ENCODE peak calls at places on chromosomes 1 and 21, in four cellular contexts. U is GM12878, J is H1, E is K562. O is an unnamed sample.

GRCh38 chr1:205191617-205192016 is 19.9 kb downstream of the DSTYK start:
- DNase-seq in U (no peak), J (no peak), E (no peak), O (no peak)

GRCh38 chr1:50531601-50532000 is 108.4 kb upstream of the DMRTA2 start:
- DNase-seq in U (no peak), J (no peak), E (no peak), O (no peak)

GRCh38 chr1:32273389-32274208 is 18.3 kb upstream of the HDAC1 start:
- DNase-seq in J (peak; percentile 77), E (peak; percentile 70), U (no peak), O (no peak)

GRCh38 chr1:6352138-6352563 is 41.4 kb downstream of the ACOT7 start:
- DNase-seq in J (peak; percentile 78), U (no peak), E (peak; percentile 35), O (no peak)

GRCh38 chr1:69639159-69639558 is 71.4 kb downstream of the LRRC7 start:
- DNase-seq in E (no peak), U (no peak), J (no peak), O (no peak)

GRCh38 chr21:28769683-28770082 is 223.0 kb downstream of the LTN1 start:
- DNase-seq in J (no peak), U (no peak), E (no peak), O (no peak)

GRCh38 chr1:153548722-153549695 is at the start of gene S100A3:
- DNase-seq in U (no peak), E (no peak), J (no peak), O (no peak)

GRCh38 chr1:10056599-10056987 is 23.8 kb downstream of the UBE4B start:
- DNase-seq in E (no peak), U (no peak), J (no peak), O (no peak)

GRCh38 chr1:117671781-117672501 is 66.1 kb downstream of the TENT5C start:
- DNase-seq in U (no peak), E (peak; percentile 57), J (no peak), O (no peak)

GRCh38 chr1:208332036-208332773 is 88.0 kb upstream of the PLXNA2 start:
- DNase-seq in J (no peak), E (no peak), U (no peak), O (no peak)

GRCh38 chr1:203168991-203169390 is 6.6 kb downstream of the MYBPH start:
- DNase-seq in J (no peak), E (no peak), U (no peak), O (no peak)

GRCh38 chr1:182069028-182069466 is 7.5 kb upstream of the ZNF648 start:
- DNase-seq in U (no peak), E (peak; percentile 83), J (peak; percentile 92), O (peak; percentile 50)

GRCh38 chr1:246169486-246169885 is 337.6 kb downstream of the SMYD3 start:
- DNase-seq in U (no peak), E (no peak), J (no peak), O (no peak)

GRCh38 chr1:246169019-246169418 is 338.1 kb downstream of the SMYD3 start:
- DNase-seq in U (no peak), J (no peak), E (peak; percentile 79), O (no peak)

GRCh38 chr1:246164764-246165163 is 342.3 kb downstream of the SMYD3 start:
- DNase-seq in J (no peak), U (no peak), E (no peak), O (no peak)

GRCh38 chr1:246165826-246166709 is 341.0 kb downstream of the SMYD3 start:
- DNase-seq in J (no peak), E (peak; percentile 61), U (no peak), O (no peak)

DNA sequence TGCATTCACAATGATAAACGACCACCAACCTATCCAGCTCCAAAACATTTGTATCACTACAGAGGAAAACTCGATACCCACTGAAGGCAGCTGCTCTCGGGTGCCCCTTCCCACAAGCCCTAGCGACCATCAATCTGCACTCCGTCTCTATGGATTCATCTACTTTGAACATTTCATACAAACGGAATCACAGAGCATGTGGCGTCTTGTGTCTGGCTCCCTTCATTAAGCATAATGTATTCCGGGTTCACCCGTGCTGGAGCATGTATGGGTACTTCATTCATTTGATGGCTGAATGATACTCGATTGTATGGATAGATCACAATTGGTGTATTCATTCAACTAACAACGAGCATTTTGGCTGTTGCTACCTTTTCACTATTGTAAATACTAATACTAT is 340.2 kb downstream of the SMYD3 start:
- DNase-seq in E (no peak), J (no peak), U (no peak), O (no peak)
- TF ChIP-seq TAF1 in E (no peak), J (no peak), U (no peak), O (no peak)

DNA sequence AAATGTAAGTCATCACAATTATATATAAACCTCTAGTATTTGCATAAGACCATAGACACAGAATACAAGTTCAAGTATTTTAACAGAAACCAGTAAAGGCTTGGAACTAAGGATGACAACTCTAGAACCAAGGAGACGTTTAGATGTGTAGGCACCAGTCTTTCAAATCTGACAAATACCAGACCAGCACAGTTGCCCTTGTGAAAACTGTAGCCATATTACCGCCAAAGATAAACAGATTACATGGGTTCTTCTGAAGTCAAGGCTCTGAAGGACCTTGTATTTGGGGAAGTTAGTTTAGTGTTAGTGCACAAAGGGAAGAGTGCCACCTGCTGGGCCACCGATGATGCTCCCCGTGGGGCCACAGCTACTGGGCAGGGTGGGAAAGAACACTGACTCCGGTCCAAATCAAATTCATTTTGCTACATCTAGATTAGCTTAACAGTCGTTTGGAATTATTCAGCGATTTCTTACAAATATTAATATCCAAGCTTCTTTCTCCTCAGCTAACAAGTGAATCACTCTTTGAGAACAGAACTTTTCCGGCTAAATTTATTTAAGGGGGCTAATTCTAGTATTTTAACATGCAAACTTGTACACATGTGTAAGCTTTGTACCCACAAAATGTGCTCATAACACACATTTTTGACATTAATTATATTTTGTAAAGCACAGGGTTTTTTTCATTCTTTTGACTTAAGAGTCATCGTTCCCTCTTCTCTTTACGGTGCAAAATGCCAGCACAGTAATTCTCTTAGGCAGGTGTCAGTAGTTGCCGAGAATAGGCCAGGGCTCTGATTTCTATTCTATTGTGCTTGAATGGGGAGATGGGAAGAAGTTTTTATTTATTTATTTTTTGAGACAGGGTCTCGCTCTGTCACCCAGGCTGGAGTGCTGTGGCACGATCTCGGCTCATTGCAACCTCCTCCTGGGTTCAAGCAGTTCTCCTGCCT is 8.0 kb upstream of the NIBAN1 start:
- DNase-seq in J (peak; percentile 75), U (no peak), E (peak; percentile 70), O (peak; percentile 41)
- TF ChIP-seq POLR2A in J (no peak), U (no peak), E (no peak), O (no peak)

DNA sequence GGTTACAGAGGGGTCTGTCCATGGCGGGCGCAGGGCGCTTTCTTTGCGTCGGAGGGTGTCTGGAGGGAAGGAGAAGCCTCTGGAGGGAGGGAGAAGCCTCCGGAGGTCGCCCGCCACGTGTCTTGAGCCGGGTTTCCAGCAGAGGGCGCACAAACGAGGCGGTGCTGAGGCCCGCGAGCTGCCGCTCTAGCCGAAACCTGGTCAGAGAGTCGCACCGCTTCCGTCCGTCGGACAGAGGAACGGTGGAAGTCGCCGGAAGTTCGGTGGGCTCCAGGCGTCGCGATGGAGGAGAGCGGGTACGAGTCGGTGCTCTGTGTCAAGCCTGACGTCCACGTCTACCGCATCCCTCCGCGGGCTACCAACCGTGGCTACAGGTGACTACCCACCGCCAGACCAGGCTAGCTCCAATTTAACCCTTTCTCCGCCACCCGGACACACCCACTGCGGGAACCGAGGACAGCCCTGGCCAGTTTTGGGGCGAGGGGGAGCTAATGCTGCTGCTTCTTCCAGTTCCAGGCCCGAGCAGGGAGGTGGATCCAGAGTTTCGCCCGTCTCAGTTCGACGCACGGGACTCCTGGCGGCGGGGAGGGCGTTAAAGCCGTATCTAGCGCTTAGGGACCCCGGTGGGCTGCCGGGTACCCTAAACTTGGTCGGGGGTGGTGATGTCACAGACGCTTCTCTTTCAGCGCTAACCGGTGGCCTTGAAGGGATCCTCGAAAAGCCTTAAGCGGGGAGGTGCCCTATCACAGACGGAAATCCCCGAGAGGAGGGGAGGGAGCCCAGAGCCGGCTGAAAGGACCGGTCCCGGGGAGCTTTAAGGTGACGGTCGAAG is at the start of gene NECAP2:
- DNase-seq in U (peak; percentile 75), J (peak; percentile 100), E (peak; percentile 94), O (peak; percentile 87)
- TF ChIP-seq POLR2AphosphoS5 in U (peak; percentile 97), J (peak; percentile 95), E (peak; percentile 89), O (peak; percentile 96)

DNA sequence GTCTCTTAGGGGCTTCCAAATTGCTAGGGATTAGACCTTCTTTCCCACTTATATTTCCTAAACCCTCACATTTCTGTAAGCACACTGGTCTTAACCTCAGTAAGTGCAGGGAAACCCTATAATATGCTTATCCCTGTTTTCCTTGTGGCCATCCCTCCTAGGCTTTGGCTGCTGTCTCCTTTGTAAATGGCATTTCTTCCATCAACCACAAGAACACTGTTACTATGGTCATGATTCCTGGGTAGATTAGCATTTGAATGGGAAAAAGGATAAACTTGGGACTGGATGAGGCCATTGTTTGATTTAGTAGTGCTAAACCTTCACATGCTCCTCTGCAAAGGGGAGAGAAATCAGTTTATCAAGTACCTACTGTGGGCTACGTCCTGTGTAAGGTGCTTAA is 16.2 kb upstream of the AGO3 start:
- DNase-seq in U (no peak), J (no peak), E (no peak), O (no peak)
- TF ChIP-seq TAF1 in U (no peak), J (no peak), E (no peak), O (no peak)